ENCODE peak calls at places on chromosome 2, in six cellular contexts. One of them, this sample, is unnamed.

GRCh38 chr2:70190086-70190412 is 770 bp downstream of the C2orf42 start:
- DNase-seq in fibroblast of lung: no peak
- DNase-seq in Right ventricle myocardium superior: no peak
- DNase-seq in stimulated activated naive CD8-positive, alpha-beta T cell treated with anti-CD3 and anti-CD28 coated beads, Interleukin-15, amount 100 ng/mL, for 72 hours: no peak
- DNase-seq in ecto neural progenitor cell: no peak
- DNase-seq in right cardiac atrium: peak
- DNase-seq in this sample: peak

GRCh38 chr2:213995400-213996105 is 415.3 kb upstream of the VWC2L start:
- DNase-seq in fibroblast of lung: peak
- DNase-seq in Right ventricle myocardium superior: no peak
- DNase-seq in stimulated activated naive CD8-positive, alpha-beta T cell treated with anti-CD3 and anti-CD28 coated beads, Interleukin-15, amount 100 ng/mL, for 72 hours: no peak
- DNase-seq in ecto neural progenitor cell: no peak
- DNase-seq in right cardiac atrium: no peak
- DNase-seq in this sample: no peak

GRCh38 chr2:95347681-95348608 is 50.8 kb downstream of the KCNIP3 start:
- DNase-seq in fibroblast of lung: no peak
- DNase-seq in Right ventricle myocardium superior: peak
- DNase-seq in stimulated activated naive CD8-positive, alpha-beta T cell treated with anti-CD3 and anti-CD28 coated beads, Interleukin-15, amount 100 ng/mL, for 72 hours: no peak
- DNase-seq in ecto neural progenitor cell: peak
- DNase-seq in right cardiac atrium: peak
- DNase-seq in this sample: no peak

GRCh38 chr2:168416555-168416954 is 39.5 kb upstream of the CERS6 start:
- DNase-seq in fibroblast of lung: peak
- DNase-seq in Right ventricle myocardium superior: no peak
- DNase-seq in stimulated activated naive CD8-positive, alpha-beta T cell treated with anti-CD3 and anti-CD28 coated beads, Interleukin-15, amount 100 ng/mL, for 72 hours: no peak
- DNase-seq in ecto neural progenitor cell: no peak
- DNase-seq in right cardiac atrium: no peak
- DNase-seq in this sample: no peak

GRCh38 chr2:16162491-16163040 is 222.2 kb downstream of the MYCN start:
- DNase-seq in fibroblast of lung: no peak
- DNase-seq in Right ventricle myocardium superior: no peak
- DNase-seq in stimulated activated naive CD8-positive, alpha-beta T cell treated with anti-CD3 and anti-CD28 coated beads, Interleukin-15, amount 100 ng/mL, for 72 hours: no peak
- DNase-seq in ecto neural progenitor cell: no peak
- DNase-seq in right cardiac atrium: no peak
- DNase-seq in this sample: no peak

GRCh38 chr2:30425326-30425725 is 21.7 kb upstream of the LCLAT1 start:
- DNase-seq in fibroblast of lung: no peak
- DNase-seq in Right ventricle myocardium superior: no peak
- DNase-seq in stimulated activated naive CD8-positive, alpha-beta T cell treated with anti-CD3 and anti-CD28 coated beads, Interleukin-15, amount 100 ng/mL, for 72 hours: no peak
- DNase-seq in ecto neural progenitor cell: no peak
- DNase-seq in right cardiac atrium: no peak
- DNase-seq in this sample: no peak

GRCh38 chr2:1591978-1592907 is 152.1 kb downstream of the PXDN start:
- DNase-seq in fibroblast of lung: peak
- DNase-seq in Right ventricle myocardium superior: peak
- DNase-seq in stimulated activated naive CD8-positive, alpha-beta T cell treated with anti-CD3 and anti-CD28 coated beads, Interleukin-15, amount 100 ng/mL, for 72 hours: no peak
- DNase-seq in ecto neural progenitor cell: peak
- DNase-seq in right cardiac atrium: peak
- DNase-seq in this sample: peak

GRCh38 chr2:73359915-73360697 is 25.5 kb upstream of the ALMS1 start:
- DNase-seq in fibroblast of lung: peak
- DNase-seq in Right ventricle myocardium superior: no peak
- DNase-seq in stimulated activated naive CD8-positive, alpha-beta T cell treated with anti-CD3 and anti-CD28 coated beads, Interleukin-15, amount 100 ng/mL, for 72 hours: no peak
- DNase-seq in ecto neural progenitor cell: no peak
- DNase-seq in right cardiac atrium: no peak
- DNase-seq in this sample: peak

GRCh38 chr2:189412330-189412953 is 28.8 kb upstream of the WDR75 start:
- DNase-seq in fibroblast of lung: peak
- DNase-seq in Right ventricle myocardium superior: no peak
- DNase-seq in stimulated activated naive CD8-positive, alpha-beta T cell treated with anti-CD3 and anti-CD28 coated beads, Interleukin-15, amount 100 ng/mL, for 72 hours: peak
- DNase-seq in ecto neural progenitor cell: no peak
- DNase-seq in right cardiac atrium: no peak
- DNase-seq in this sample: no peak

GRCh38 chr2:150060341-150060740 is 427.1 kb downstream of the RND3 start:
- DNase-seq in fibroblast of lung: no peak
- DNase-seq in Right ventricle myocardium superior: no peak
- DNase-seq in stimulated activated naive CD8-positive, alpha-beta T cell treated with anti-CD3 and anti-CD28 coated beads, Interleukin-15, amount 100 ng/mL, for 72 hours: no peak
- DNase-seq in ecto neural progenitor cell: no peak
- DNase-seq in right cardiac atrium: no peak
- DNase-seq in this sample: no peak

GRCh38 chr2:99617811-99618210 is 128.0 kb upstream of the REV1 start:
- DNase-seq in fibroblast of lung: no peak
- DNase-seq in Right ventricle myocardium superior: no peak
- DNase-seq in stimulated activated naive CD8-positive, alpha-beta T cell treated with anti-CD3 and anti-CD28 coated beads, Interleukin-15, amount 100 ng/mL, for 72 hours: no peak
- DNase-seq in ecto neural progenitor cell: no peak
- DNase-seq in right cardiac atrium: no peak
- DNase-seq in this sample: no peak

GRCh38 chr2:131521961-131522781 is 5.5 kb upstream of the CCDC74A start:
- DNase-seq in fibroblast of lung: no peak
- DNase-seq in Right ventricle myocardium superior: peak
- DNase-seq in stimulated activated naive CD8-positive, alpha-beta T cell treated with anti-CD3 and anti-CD28 coated beads, Interleukin-15, amount 100 ng/mL, for 72 hours: no peak
- DNase-seq in ecto neural progenitor cell: no peak
- DNase-seq in right cardiac atrium: peak
- DNase-seq in this sample: no peak

GRCh38 chr2:43255249-43255960 is 29.0 kb upstream of the ZFP36L2 start:
- DNase-seq in fibroblast of lung: no peak
- DNase-seq in Right ventricle myocardium superior: no peak
- DNase-seq in stimulated activated naive CD8-positive, alpha-beta T cell treated with anti-CD3 and anti-CD28 coated beads, Interleukin-15, amount 100 ng/mL, for 72 hours: no peak
- DNase-seq in ecto neural progenitor cell: no peak
- DNase-seq in right cardiac atrium: no peak
- DNase-seq in this sample: no peak

GRCh38 chr2:24853996-24854395 is 60.8 kb downstream of the CENPO start:
- DNase-seq in fibroblast of lung: no peak
- DNase-seq in Right ventricle myocardium superior: no peak
- DNase-seq in stimulated activated naive CD8-positive, alpha-beta T cell treated with anti-CD3 and anti-CD28 coated beads, Interleukin-15, amount 100 ng/mL, for 72 hours: no peak
- DNase-seq in ecto neural progenitor cell: no peak
- DNase-seq in right cardiac atrium: no peak
- DNase-seq in this sample: no peak

GRCh38 chr2:181682026-181682789 is 1.9 kb upstream of the NEUROD1 start:
- DNase-seq in fibroblast of lung: no peak
- DNase-seq in Right ventricle myocardium superior: no peak
- DNase-seq in stimulated activated naive CD8-positive, alpha-beta T cell treated with anti-CD3 and anti-CD28 coated beads, Interleukin-15, amount 100 ng/mL, for 72 hours: peak
- DNase-seq in ecto neural progenitor cell: no peak
- DNase-seq in right cardiac atrium: no peak
- DNase-seq in this sample: no peak

GRCh38 chr2:24359701-24360049 is 661 bp downstream of the ITSN2 start:
- DNase-seq in fibroblast of lung: no peak
- DNase-seq in Right ventricle myocardium superior: no peak
- DNase-seq in stimulated activated naive CD8-positive, alpha-beta T cell treated with anti-CD3 and anti-CD28 coated beads, Interleukin-15, amount 100 ng/mL, for 72 hours: no peak
- DNase-seq in ecto neural progenitor cell: no peak
- DNase-seq in right cardiac atrium: peak
- DNase-seq in this sample: no peak

GRCh38 chr2:108971661-108972566 is 17.1 kb downstream of the EDAR start:
- DNase-seq in fibroblast of lung: peak
- DNase-seq in Right ventricle myocardium superior: peak
- DNase-seq in stimulated activated naive CD8-positive, alpha-beta T cell treated with anti-CD3 and anti-CD28 coated beads, Interleukin-15, amount 100 ng/mL, for 72 hours: no peak
- DNase-seq in ecto neural progenitor cell: no peak
- DNase-seq in right cardiac atrium: no peak
- DNase-seq in this sample: no peak

GRCh38 chr2:238657132-238658053 is 190.5 kb upstream of the TWIST2 start:
- DNase-seq in fibroblast of lung: no peak
- DNase-seq in Right ventricle myocardium superior: no peak
- DNase-seq in stimulated activated naive CD8-positive, alpha-beta T cell treated with anti-CD3 and anti-CD28 coated beads, Interleukin-15, amount 100 ng/mL, for 72 hours: no peak
- DNase-seq in ecto neural progenitor cell: no peak
- DNase-seq in right cardiac atrium: no peak
- DNase-seq in this sample: no peak

GRCh38 chr2:42547014-42547413 is 21.4 kb upstream of the MTA3 start:
- DNase-seq in fibroblast of lung: no peak
- DNase-seq in Right ventricle myocardium superior: no peak
- DNase-seq in stimulated activated naive CD8-positive, alpha-beta T cell treated with anti-CD3 and anti-CD28 coated beads, Interleukin-15, amount 100 ng/mL, for 72 hours: no peak
- DNase-seq in ecto neural progenitor cell: no peak
- DNase-seq in right cardiac atrium: no peak
- DNase-seq in this sample: no peak

GRCh38 chr2:177242136-177242987 is 22.2 kb downstream of the NFE2L2 start:
- DNase-seq in fibroblast of lung: peak
- DNase-seq in Right ventricle myocardium superior: no peak
- DNase-seq in stimulated activated naive CD8-positive, alpha-beta T cell treated with anti-CD3 and anti-CD28 coated beads, Interleukin-15, amount 100 ng/mL, for 72 hours: no peak
- DNase-seq in ecto neural progenitor cell: no peak
- DNase-seq in right cardiac atrium: peak
- DNase-seq in this sample: peak